ENCODE peak calls at places on chromosomes 7 and 10, in eight cellular contexts. S, V, H, D, P, X, Z and Q are unnamed samples.

GRCh38 chr7:55187701-55188491 is 169.1 kb downstream of the EGFR start:
- DNase-seq in Z (no peak), V (no peak), X (no peak), D (no peak), P (peak), S (peak), H (no peak), Q (no peak)

GRCh38 chr7:44539669-44540516 is 1.2 kb downstream of the NPC1L1 start:
- DNase-seq in S (no peak), P (no peak), D (no peak), X (no peak), Z (no peak), H (no peak), V (no peak), Q (no peak)

GRCh38 chr10:50512214-50512595 is 111.6 kb downstream of the SGMS1 start:
- DNase-seq in V (no peak), Z (no peak), H (peak), P (no peak), D (no peak), S (no peak), X (no peak), Q (no peak)

GRCh38 chr10:44803820-44804219 is 107.3 kb upstream of the TMEM72 start:
- DNase-seq in H (no peak), X (no peak), Z (no peak), S (no peak), P (no peak), D (no peak), V (no peak), Q (no peak)

GRCh38 chr10:62755662-62756653 is 48.6 kb upstream of the ADO start:
- DNase-seq in X (no peak), S (no peak), P (no peak), D (no peak), Z (no peak), V (no peak), H (no peak), Q (no peak)

GRCh38 chr10:34106356-34106885 is 708.7 kb downstream of the PARD3 start:
- DNase-seq in Z (no peak), H (no peak), V (no peak), S (no peak), P (no peak), X (no peak), D (no peak), Q (no peak)

GRCh38 chr10:129272171-129272570 is 194.9 kb upstream of the MGMT start:
- DNase-seq in V (no peak), P (no peak), D (no peak), X (no peak), H (no peak), S (peak), Z (no peak), Q (no peak)

GRCh38 chr10:130363899-130364298 is 227.7 kb downstream of the GLRX3 start:
- DNase-seq in P (no peak), V (no peak), Z (no peak), X (no peak), H (no peak), D (no peak), S (no peak), Q (no peak)

GRCh38 chr10:123562811-123563580 is 103.2 kb upstream of the GPR26 start:
- DNase-seq in H (no peak), Z (no peak), P (peak), D (no peak), S (no peak), X (no peak), V (no peak), Q (no peak)

GRCh38 chr10:112738586-112739218 is 211.3 kb upstream of the TCF7L2 start:
- DNase-seq in P (no peak), S (no peak), X (no peak), H (peak), V (no peak), D (no peak), Z (no peak), Q (peak)

GRCh38 chr10:122468923-122469781 is 7.8 kb downstream of the HTRA1 start:
- DNase-seq in Z (no peak), P (peak), D (peak), X (peak), V (no peak), H (peak), S (no peak), Q (no peak)

GRCh38 chr7:105940111-105940510 is 23.0 kb upstream of the CDHR3 start:
- DNase-seq in D (no peak), Z (no peak), P (no peak), S (no peak), X (no peak), V (no peak), H (no peak), Q (peak)

GRCh38 chr10:80511984-80512634 is 25.6 kb upstream of the SH2D4B start:
- DNase-seq in D (no peak), P (no peak), Z (no peak), V (no peak), H (no peak), S (no peak), X (no peak), Q (no peak)

GRCh38 chr7:1533569-1534329 is 3.2 kb downstream of the MAFK start:
- DNase-seq in X (no peak), P (peak), V (no peak), D (peak), H (peak), S (peak), Z (peak), Q (no peak)

GRCh38 chr10:77862595-77862994 is 64.0 kb downstream of the DLG5 start:
- DNase-seq in D (no peak), Z (no peak), X (no peak), P (no peak), S (no peak), V (no peak), H (peak), Q (no peak)

GRCh38 chr7:73842248-73842895 is at the start of gene METTL27:
- DNase-seq in V (peak), X (peak), D (peak), H (peak), P (peak), Z (peak), S (peak), Q (peak)
- TF ChIP-seq POLR2A in V (peak), X (peak), D (peak), H (peak), P (peak), Z (no peak), S (peak), Q (peak)

GRCh38 chr7:431041-431440 is 88.6 kb downstream of the PDGFA start:
- DNase-seq in S (no peak), Z (no peak), P (no peak), V (no peak), H (no peak), X (no peak), D (no peak), Q (no peak)

GRCh38 chr7:429828-430180 is 89.8 kb downstream of the PDGFA start:
- DNase-seq in H (no peak), S (no peak), V (no peak), Z (no peak), P (no peak), X (no peak), D (no peak), Q (no peak)

GRCh38 chr7:427506-428103 is 92.0 kb downstream of the PDGFA start:
- DNase-seq in P (no peak), V (no peak), Z (no peak), D (no peak), H (no peak), X (no peak), S (no peak), Q (no peak)

GRCh38 chr7:428387-428786 is 91.3 kb downstream of the PDGFA start:
- DNase-seq in H (no peak), P (no peak), D (no peak), S (no peak), X (no peak), Z (no peak), V (no peak), Q (no peak)

DNA sequence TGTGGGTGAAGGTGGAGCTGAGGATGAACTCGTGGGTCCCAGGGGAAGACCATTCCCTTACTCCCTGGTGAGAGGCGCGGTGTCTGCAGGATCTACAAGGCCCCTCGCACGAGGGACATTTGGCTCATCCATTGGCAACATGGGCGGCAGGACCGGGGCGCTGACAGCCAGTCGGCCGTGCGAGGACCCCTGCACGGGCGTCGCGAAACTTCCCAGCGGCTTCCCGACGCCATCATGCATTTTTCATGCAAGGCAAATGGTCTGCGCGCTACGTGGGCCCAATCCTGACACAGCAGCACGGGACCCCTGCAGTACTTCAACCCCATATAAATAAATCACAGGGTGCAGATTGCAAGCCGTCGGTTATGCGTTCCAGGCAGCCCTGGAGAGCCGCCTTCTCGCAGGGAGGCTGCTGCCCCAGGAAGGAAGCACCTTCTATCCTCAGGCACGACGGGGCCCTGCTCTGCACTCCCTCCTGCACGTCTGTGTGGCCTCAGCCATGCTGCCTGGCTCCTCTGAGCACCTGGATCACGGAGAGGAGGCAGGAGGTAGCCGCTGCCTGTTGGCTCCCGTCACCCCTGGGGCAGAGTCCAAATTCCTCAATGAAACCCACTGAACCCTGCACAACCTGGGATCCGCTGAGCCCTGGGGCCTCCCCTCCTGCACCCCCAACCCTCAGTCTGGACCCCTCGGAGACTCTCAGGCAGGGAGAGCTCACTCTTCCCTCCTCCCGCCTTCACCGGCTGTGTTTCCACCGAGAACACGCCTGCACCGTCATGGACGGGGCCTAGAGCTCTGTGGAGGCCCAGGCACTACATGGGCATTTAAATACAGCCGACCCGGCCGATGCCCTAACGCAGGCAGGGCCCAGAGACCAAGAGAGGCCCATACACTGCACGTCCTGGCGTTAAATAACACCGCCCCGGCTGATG is 90.5 kb downstream of the PDGFA start:
- DNase-seq in H (no peak), Z (no peak), P (no peak), D (no peak), X (no peak), V (no peak), S (no peak), Q (no peak)
- TF ChIP-seq POLR2A in H (no peak), Z (no peak), P (no peak), D (no peak), X (no peak), V (no peak), S (no peak), Q (no peak)

GRCh38 chr10:49321021-49321420 is 22.1 kb downstream of the C10orf71 start:
- DNase-seq in X (no peak), Z (no peak), H (no peak), V (no peak), P (no peak), S (no peak), D (no peak), Q (no peak)
- TF ChIP-seq POLR2A in X (no peak), Z (no peak), H (no peak), V (no peak), P (no peak), S (no peak), D (no peak), Q (no peak)

GRCh38 chr7:100370746-100371145 is 2.5 kb upstream of the PILRA start:
- DNase-seq in P (no peak), D (no peak), H (no peak), S (no peak), Z (no peak), X (no peak), V (no peak), Q (no peak)

GRCh38 chr7:100370303-100370702 is 3.0 kb upstream of the PILRA start:
- DNase-seq in S (no peak), D (no peak), V (no peak), H (no peak), Z (no peak), P (no peak), X (no peak), Q (no peak)

GRCh38 chr7:100372256-100372655 is 1.0 kb upstream of the PILRA start:
- DNase-seq in H (peak), D (no peak), Z (no peak), X (no peak), S (no peak), P (no peak), V (no peak), Q (no peak)

GRCh38 chr7:100372694-100373093 is 593 bp upstream of the PILRA start:
- DNase-seq in P (no peak), Z (no peak), X (no peak), S (no peak), V (no peak), D (no peak), H (no peak), Q (no peak)

DNA sequence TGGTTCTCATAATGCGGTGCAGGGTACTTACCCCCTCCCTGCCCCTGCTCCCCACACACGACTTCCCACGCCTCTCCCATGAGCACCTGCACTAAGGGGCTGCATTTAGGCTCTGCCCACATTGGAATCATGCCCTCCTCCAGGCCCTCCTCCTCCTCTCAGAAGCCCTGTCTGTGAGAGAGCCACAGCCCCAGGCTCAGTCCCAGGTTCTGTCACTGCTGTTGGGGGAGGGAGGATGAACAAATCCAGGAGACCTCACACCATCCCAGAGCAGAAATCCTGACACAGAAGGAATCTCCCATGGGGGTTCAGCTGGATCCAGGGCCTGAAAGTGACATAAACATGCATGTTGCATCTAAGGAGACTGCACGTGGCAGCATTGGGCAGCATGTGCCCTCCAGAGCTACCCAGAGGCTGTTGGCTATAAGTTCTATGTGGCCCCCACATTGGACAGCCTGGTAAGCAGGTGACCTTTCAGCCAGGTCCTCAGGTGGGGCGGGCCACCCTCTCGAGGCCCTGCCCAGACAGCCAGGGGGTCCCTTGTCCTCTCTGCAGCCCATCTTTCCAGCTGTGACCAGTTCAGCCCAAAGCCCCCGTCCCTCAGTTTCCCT is 1.6 kb upstream of the PILRA start:
- DNase-seq in V (no peak), P (no peak), X (no peak), D (no peak), H (no peak), S (no peak), Z (no peak), Q (no peak)
- TF ChIP-seq POLR2A in V (no peak), P (no peak), X (no peak), D (no peak), H (no peak), S (no peak), Z (no peak), Q (no peak)

DNA sequence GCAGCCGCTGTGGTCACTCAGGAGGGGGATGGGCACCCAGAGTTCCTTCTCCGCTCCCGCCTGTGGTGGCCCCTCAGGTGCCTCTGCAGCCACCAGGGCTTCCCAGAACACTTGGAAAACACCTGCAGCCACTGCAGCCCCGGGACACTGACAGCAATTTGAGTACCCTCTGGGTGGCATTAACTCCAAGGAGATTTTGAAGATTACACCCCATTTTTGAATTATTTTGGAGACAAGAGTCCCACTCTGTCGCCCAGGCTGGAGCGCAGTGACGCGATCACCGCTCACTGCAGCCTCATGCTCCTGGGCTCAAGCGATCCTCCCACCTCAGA is 32.2 kb downstream of the IL15RA start:
- DNase-seq in H (no peak), P (peak), S (peak), Z (no peak), V (no peak), D (peak), X (no peak), Q (no peak)
- TF ChIP-seq POLR2A in H (no peak), P (no peak), S (no peak), Z (no peak), V (no peak), D (no peak), X (no peak), Q (no peak)